ENCODE peak calls at places on chromosomes 2 and 18, in six cellular contexts. C, E, Y, P, Q and U are unnamed samples.

GRCh38 chr18:57210101-57210661 is 63.3 kb downstream of the BOD1L2 start:
- DNase-seq in Q (peak; percentile 34), E (peak; percentile 70), Y (no peak), P (peak; percentile 67), C (peak; percentile 26), U (peak; percentile 70)

GRCh38 chr2:101883860-101884259 is 107.9 kb upstream of the IL1R2 start:
- DNase-seq in C (no peak), E (peak; percentile 59), Q (peak; percentile 13), Y (peak; percentile 56), P (no peak), U (peak; percentile 66)

GRCh38 chr2:42754776-42755140 is 9.2 kb downstream of the OXER1 start:
- DNase-seq in Y (no peak), P (no peak), Q (no peak), C (no peak), E (no peak), U (no peak)

GRCh38 chr18:78799382-78800089 is 180.1 kb upstream of the SALL3 start:
- DNase-seq in Q (no peak), Y (no peak), C (no peak), P (no peak), E (no peak), U (no peak)

GRCh38 chr2:110886806-110887573 is 154.6 kb downstream of the ACOXL start:
- DNase-seq in Y (no peak), C (no peak), Q (no peak), P (no peak), E (no peak), U (no peak)

GRCh38 chr2:101625387-101625786 is 72.1 kb upstream of the MAP4K4 start:
- DNase-seq in E (peak; percentile 7), P (no peak), Q (no peak), C (no peak), Y (no peak), U (no peak)

GRCh38 chr18:46485675-46486200 is 171.3 kb downstream of the LOXHD1 start:
- DNase-seq in Y (no peak), Q (no peak), E (no peak), C (no peak), P (no peak), U (no peak)

GRCh38 chr2:181844551-181845290 is 46.8 kb upstream of the ITPRID2 start:
- DNase-seq in Y (no peak), C (no peak), P (no peak), E (no peak), Q (no peak), U (no peak)

GRCh38 chr2:237354930-237355329 is 59.0 kb downstream of the COL6A3 start:
- DNase-seq in Q (no peak), P (peak; percentile 67), Y (no peak), E (peak; percentile 72), C (no peak), U (no peak)

GRCh38 chr18:12768622-12769021 is 65.8 kb downstream of the PSMG2 start:
- DNase-seq in C (peak; percentile 33), Q (no peak), P (no peak), Y (no peak), E (peak; percentile 50), U (peak; percentile 12)

GRCh38 chr2:38515155-38516074 is 87.3 kb downstream of the HNRNPLL start:
- DNase-seq in E (peak; percentile 59), Y (no peak), Q (no peak), C (no peak), P (peak; percentile 74), U (peak; percentile 16)

GRCh38 chr2:9795071-9795470 is 48.2 kb upstream of the TAF1B start:
- DNase-seq in Y (no peak), Q (no peak), P (no peak), E (no peak), C (no peak), U (no peak)

GRCh38 chr2:75532488-75532887 is 28.3 kb downstream of the EVA1A start:
- DNase-seq in C (no peak), Y (no peak), P (no peak), Q (no peak), E (no peak), U (no peak)

GRCh38 chr2:85162746-85163301 is 29.6 kb downstream of the TCF7L1 start:
- DNase-seq in E (peak; percentile 83), Y (no peak), C (no peak), P (no peak), Q (no peak), U (no peak)

GRCh38 chr18:58143391-58143790 is 99.4 kb downstream of the NEDD4L start:
- DNase-seq in Y (no peak), Q (no peak), P (no peak), E (peak; percentile 84), C (no peak), U (peak; percentile 55)

GRCh38 chr2:235140801-235141081 is 188.9 kb downstream of the SH3BP4 start:
- DNase-seq in P (no peak), C (no peak), E (no peak), Y (no peak), Q (no peak), U (no peak)

GRCh38 chr2:222566229-222566628 is 89.7 kb downstream of the FARSB start:
- DNase-seq in C (no peak), Q (no peak), Y (no peak), E (no peak), P (no peak), U (no peak)

GRCh38 chr2:201608021-201608420 is 35.3 kb downstream of the TMEM237 start:
- DNase-seq in E (no peak), Q (no peak), P (no peak), C (no peak), Y (no peak), U (no peak)

GRCh38 chr2:25955869-25956535 is 26.3 kb downstream of the KIF3C start:
- DNase-seq in E (no peak), Q (no peak), Y (no peak), C (no peak), P (no peak), U (no peak)